ENCODE peak calls at places on chromosomes 6 and 20, in four cellular contexts. O is HepG2, D is H1, H is K562. N is an unnamed sample.

GRCh38 chr20:54474866-54475265 is 527 bp upstream of the DOK5 start:
- DNase-seq in O (no peak), D (no peak), H (no peak), N (no peak)

GRCh38 chr20:61739832-61740118 is 325.9 kb downstream of the TAF4 start:
- DNase-seq in O (no peak), D (no peak), H (no peak), N (no peak)

GRCh38 chr6:24831771-24832718 is 33.3 kb upstream of the ARMH2 start:
- DNase-seq in O (no peak), D (no peak), H (no peak), N (no peak)

GRCh38 chr20:50308513-50309279 is 118.1 kb downstream of the CEBPB start:
- DNase-seq in O (peak), D (no peak), H (peak), N (no peak)

GRCh38 chr6:73739097-73739496 is 43.1 kb downstream of the CD109 start:
- DNase-seq in O (peak), D (no peak), H (peak), N (no peak)

GRCh38 chr20:61927193-61927825 is 138.4 kb downstream of the TAF4 start:
- DNase-seq in O (no peak), D (no peak), H (no peak), N (no peak)

GRCh38 chr6:1081566-1081965 is 230.3 kb upstream of the FOXQ1 start:
- DNase-seq in O (no peak), D (no peak), H (no peak), N (no peak)

GRCh38 chr20:50283922-50284810 is 93.5 kb downstream of the CEBPB start:
- DNase-seq in O (peak), D (no peak), H (no peak), N (no peak)

GRCh38 chr6:42984924-42985475 is 630 bp downstream of the PPP2R5D start:
- DNase-seq in O (no peak), D (no peak), H (peak), N (no peak)

GRCh38 chr6:24888967-24889366 is 46.8 kb downstream of the RIPOR2 start:
- DNase-seq in O (no peak), D (no peak), H (no peak), N (no peak)

GRCh38 chr6:7868926-7869325 is 41.7 kb downstream of the TXNDC5 start:
- DNase-seq in O (no peak), D (no peak), H (no peak), N (no peak)

GRCh38 chr6:120198033-120198432 is 848.5 kb upstream of the MAN1A1 start:
- DNase-seq in O (peak), D (no peak), H (peak), N (no peak)

GRCh38 chr6:166204852-166205650 is 37.4 kb upstream of the TBXT start:
- DNase-seq in O (no peak), D (no peak), H (no peak), N (no peak)

GRCh38 chr6:121297699-121298098 is 36.6 kb downstream of the TBC1D32 start:
- DNase-seq in O (no peak), D (no peak), H (no peak), N (no peak)

GRCh38 chr6:157148391-157149323 is 174.7 kb downstream of the TMEM242 start:
- DNase-seq in O (no peak), D (no peak), H (no peak), N (no peak)

GRCh38 chr6:45420083-45420908 is 42.6 kb upstream of the SUPT3H start:
- DNase-seq in O (no peak), D (no peak), H (no peak), N (no peak)

GRCh38 chr6:138240476-138241245 is 22.4 kb upstream of the PBOV1 start:
- DNase-seq in O (no peak), D (no peak), H (no peak), N (no peak)

GRCh38 chr6:14313220-14313619 is 195.6 kb downstream of the CD83 start:
- DNase-seq in O (no peak), D (no peak), H (no peak), N (peak)

GRCh38 chr20:61126369-61127195 is 125.5 kb upstream of the CDH4 start:
- DNase-seq in O (no peak), D (no peak), H (no peak), N (no peak)

GRCh38 chr6:14881399-14881798 is 364.5 kb upstream of the JARID2 start:
- DNase-seq in O (no peak), D (no peak), H (no peak), N (no peak)

GRCh38 chr6:154520280-154520679 is 9.8 kb upstream of the CNKSR3 start:
- DNase-seq in O (no peak), D (no peak), H (peak), N (no peak)

GRCh38 chr20:40683221-40683893 is 5.7 kb downstream of the MAFB start:
- DNase-seq in O (no peak), D (no peak), H (no peak), N (no peak)

GRCh38 chr20:40683894-40684268 is 5.2 kb downstream of the MAFB start:
- DNase-seq in O (no peak), D (no peak), H (no peak), N (no peak)

GRCh38 chr20:40680560-40680959 is 8.5 kb downstream of the MAFB start:
- DNase-seq in O (no peak), D (no peak), H (no peak), N (peak)

GRCh38 chr20:40681684-40682083 is 7.4 kb downstream of the MAFB start:
- DNase-seq in O (no peak), D (no peak), H (no peak), N (no peak)

DNA sequence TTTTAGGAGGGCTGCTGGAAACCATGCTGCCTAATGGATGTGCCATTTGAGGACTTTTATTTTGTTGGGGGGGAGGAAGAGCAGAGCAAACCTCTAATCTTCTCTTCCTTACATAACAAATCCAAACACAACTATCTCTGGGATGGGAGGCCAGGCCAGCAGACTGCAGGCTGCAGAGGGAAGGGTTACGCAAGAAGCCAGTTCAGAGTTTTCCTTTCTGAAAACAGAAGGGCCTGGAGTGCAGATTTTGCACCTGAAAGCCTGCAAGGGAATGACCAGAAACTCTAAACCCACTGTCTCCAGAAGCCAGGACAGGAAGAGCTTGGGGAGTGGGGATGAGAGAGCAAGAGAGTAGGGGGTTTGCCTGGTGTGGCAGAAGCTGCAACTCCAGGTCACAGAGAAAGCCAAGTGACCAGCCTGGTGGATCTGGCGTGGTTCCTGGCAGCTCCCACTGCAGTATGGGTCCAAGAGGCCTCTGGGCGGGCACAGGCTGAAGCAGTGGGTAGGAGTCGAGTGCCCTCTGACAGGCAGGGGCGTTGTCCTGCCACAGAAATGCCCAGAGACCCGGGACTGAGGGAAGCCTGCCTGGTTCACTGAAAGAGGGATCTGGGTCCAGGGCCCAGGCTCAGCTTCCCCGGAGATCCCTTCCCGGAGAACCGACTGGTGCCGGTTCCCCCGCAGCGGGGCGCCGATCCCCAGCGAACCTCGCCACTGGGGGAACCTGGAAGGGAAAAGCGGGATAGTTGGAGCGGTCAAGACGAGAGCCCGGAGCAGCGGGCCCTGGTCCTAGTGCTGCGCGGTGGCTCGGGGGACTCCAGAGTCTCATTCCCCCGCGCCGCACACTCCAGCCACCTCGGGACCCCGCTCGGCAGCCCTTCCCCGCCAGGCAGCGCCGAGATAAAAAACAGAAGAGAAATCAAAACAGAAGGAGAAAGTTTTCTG is 6.7 kb downstream of the MAFB start:
- DNase-seq in O (peak), D (no peak), H (no peak), N (no peak)
- TF ChIP-seq BRCA1 in O (peak), D (no peak), H (no peak), N (no peak)

GRCh38 chr6:34247481-34248197 is 1.2 kb downstream of the SMIM29 start:
- DNase-seq in O (no peak), D (no peak), H (peak), N (no peak)

GRCh38 chr6:34249469-34250370 is 914 bp upstream of the SMIM29 start:
- DNase-seq in O (no peak), D (no peak), H (no peak), N (no peak)

GRCh38 chr6:34248727-34249468 is at the start of gene SMIM29:
- DNase-seq in O (peak), D (no peak), H (peak), N (peak)

GRCh38 chr6:34246563-34247391 is 2.0 kb downstream of the SMIM29 start:
- DNase-seq in O (peak), D (no peak), H (peak), N (no peak)

DNA sequence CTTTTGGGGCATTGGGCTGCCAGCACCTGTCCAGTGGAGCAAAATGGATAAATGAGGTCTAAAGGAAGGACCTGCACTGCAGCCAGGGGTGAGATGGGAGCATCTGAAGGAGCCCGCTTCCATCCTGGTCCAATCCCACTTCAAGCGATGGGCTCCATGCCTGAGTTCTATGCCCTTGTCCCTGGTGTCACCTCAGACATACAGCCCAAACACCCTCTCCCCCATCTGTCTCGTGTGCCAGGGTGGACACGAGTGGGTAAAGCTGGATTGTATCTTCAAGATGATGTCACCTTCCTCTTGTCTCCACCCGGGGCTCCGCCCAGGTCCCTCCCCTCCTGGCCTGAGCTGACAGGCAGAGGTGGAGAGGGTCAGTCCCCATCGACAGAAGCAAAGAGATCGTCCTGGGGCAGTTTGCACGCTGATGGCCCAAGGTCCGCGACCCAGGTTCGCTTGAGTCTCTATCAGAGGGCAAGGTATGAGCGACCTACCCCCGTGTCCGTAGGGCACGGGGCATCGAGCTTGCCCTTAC is 544 bp downstream of the SMIM29 start:
- DNase-seq in O (peak), D (no peak), H (peak), N (no peak)
- TF ChIP-seq GABPA in O (no peak), D (no peak), H (no peak), N (no peak)

GRCh38 chr6:33738879-33739278 is 7.8 kb downstream of the IP6K3 start:
- DNase-seq in O (no peak), D (no peak), H (no peak), N (no peak)

GRCh38 chr6:33740794-33741193 is 5.9 kb downstream of the IP6K3 start:
- DNase-seq in O (no peak), D (no peak), H (no peak), N (no peak)

GRCh38 chr6:33738153-33738552 is 8.6 kb downstream of the IP6K3 start:
- DNase-seq in O (no peak), D (no peak), H (no peak), N (no peak)

GRCh38 chr6:33740204-33740608 is 6.5 kb downstream of the IP6K3 start:
- DNase-seq in O (peak), D (no peak), H (no peak), N (no peak)

GRCh38 chr6:33739611-33740010 is 7.1 kb downstream of the IP6K3 start:
- DNase-seq in O (no peak), D (no peak), H (no peak), N (no peak)
- TF ChIP-seq BRCA1 in O (no peak), D (no peak), H (no peak), N (no peak)

GRCh38 chr6:5287205-5287965 is 26.1 kb downstream of the FARS2 start:
- DNase-seq in O (no peak), D (no peak), H (no peak), N (no peak)
- TF ChIP-seq GABPA in O (no peak), D (no peak), H (no peak), N (no peak)

GRCh38 chr20:35773154-35773751 is 1.4 kb downstream of the PHF20 start:
- DNase-seq in O (no peak), D (no peak), H (peak), N (peak)

GRCh38 chr20:35771689-35772562 is at the start of gene PHF20:
- DNase-seq in O (peak), D (peak), H (peak), N (peak)

GRCh38 chr20:35771367-35771688 is 487 bp upstream of the PHF20 start:
- DNase-seq in O (no peak), D (no peak), H (no peak), N (no peak)

GRCh38 chr20:35772563-35773058 is 796 bp downstream of the PHF20 start:
- DNase-seq in O (no peak), D (no peak), H (no peak), N (no peak)

DNA sequence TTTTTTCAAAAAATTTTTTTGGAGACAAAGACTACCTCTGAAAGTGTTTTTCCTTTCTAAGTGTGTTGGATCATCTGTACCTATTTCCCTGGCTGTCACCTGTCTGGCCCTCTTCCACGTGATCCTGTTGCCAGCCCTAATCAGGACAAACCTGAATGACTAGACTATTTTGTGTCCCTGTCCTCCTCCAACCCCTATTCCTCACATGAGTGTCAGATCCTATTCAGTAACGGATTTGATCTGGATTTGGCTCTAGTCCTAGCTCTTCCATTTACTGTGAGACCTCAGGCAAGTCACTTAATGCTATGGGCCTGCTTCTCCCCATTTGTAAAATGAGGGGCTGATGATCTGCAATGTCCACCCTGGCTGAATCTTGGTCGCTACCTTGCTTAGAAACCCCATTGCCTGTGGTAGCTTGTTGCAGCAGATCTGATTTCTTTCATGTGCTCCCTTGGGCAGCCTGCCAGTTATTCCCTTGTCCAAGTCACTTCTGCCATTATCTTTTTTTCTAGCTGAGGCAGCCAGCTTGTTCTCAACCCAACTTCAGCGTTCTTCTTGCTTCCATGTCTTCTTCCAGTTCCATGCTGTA is 4.8 kb downstream of the PHF20 start:
- DNase-seq in O (no peak), D (no peak), H (peak), N (no peak)
- TF ChIP-seq BRCA1 in O (no peak), D (no peak), H (no peak), N (no peak)

GRCh38 chr6:53793318-53793975 is 1.4 kb upstream of the LRRC1 start:
- DNase-seq in O (peak), D (no peak), H (no peak), N (no peak)
- TF ChIP-seq GABPA in O (no peak), D (no peak), H (no peak), N (no peak)

GRCh38 chr20:37650661-37651060 is 43.2 kb upstream of the CTNNBL1 start:
- DNase-seq in O (no peak), D (no peak), H (no peak), N (no peak)

GRCh38 chr20:37649635-37650244 is 44.1 kb upstream of the CTNNBL1 start:
- DNase-seq in O (no peak), D (no peak), H (no peak), N (no peak)

GRCh38 chr20:37647946-37648345 is 45.9 kb upstream of the CTNNBL1 start:
- DNase-seq in O (no peak), D (no peak), H (no peak), N (no peak)

GRCh38 chr20:37651932-37652331 is 41.9 kb upstream of the CTNNBL1 start:
- DNase-seq in O (peak), D (peak), H (peak), N (no peak)

DNA sequence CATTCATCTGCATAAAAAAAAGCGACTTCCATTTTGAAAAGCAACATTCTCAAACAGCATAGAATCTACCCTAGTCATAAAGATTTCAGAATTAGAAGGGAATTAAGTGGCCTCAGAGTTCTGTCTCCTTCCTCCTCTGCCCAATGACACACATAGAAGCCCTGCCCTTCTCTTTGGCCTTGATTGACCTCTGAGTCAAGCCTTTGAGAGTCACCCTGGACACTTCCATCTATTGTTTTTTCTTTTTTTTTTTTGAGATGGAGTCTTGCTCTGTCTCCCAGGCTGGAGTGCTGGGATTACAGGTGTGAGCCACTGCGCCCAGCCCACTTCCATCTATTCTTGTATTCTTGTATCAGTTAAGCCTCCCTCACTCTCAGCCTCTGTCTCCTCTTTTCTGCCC is 44.8 kb upstream of the CTNNBL1 start:
- DNase-seq in O (no peak), D (no peak), H (no peak), N (no peak)
- TF ChIP-seq BRCA1 in O (no peak), D (no peak), H (no peak), N (no peak)

DNA sequence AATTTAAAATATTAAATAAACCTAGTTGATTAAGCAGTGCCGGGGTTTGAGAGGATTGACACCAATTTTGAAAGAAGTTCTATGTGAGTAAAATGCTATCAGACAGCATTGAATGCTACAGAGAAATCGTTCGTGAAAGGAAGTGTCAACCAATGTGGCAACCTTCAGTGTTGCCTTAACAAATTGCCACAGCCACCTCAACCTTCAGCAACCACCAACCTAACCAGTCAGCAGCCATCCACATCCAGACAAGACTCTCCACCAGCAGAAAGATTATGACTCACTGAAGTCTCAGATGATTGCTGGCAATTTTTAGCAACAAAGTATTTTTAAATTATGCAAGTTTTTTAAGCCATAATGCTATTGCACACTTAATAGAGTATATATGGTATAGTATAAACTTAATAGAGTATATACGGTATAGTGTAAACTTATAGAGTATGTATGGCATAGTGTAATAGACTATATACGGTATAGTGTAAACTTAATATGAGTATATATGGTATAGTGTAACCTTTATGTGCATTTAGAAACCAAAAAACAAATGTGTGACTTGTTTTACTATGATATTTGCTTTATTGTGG is 65.3 kb upstream of the ID4 start:
- DNase-seq in O (no peak), D (no peak), H (no peak), N (no peak)
- TF ChIP-seq GABPA in O (no peak), D (no peak), H (no peak), N (no peak)

N was measured in GM12878.